ENCODE peak calls at places on chromosomes 4 and X, in six cellular contexts. L is right lobe of liver, K is IMR-90, V is PC-3, S is lower lobe of right lung, M is vagina. U is an unnamed sample.
A peak's percentile ranks its signal among the peaks of the same experiment; 100 is the strongest.

GRCh38 chrX:134868766-134869495 is 121.9 kb upstream of the SMIM10 start:
- DNase-seq in S (no peak), K (peak; percentile 96), V (peak; percentile 84), L (no peak), M (no peak), U (no peak)

GRCh38 chrX:47501226-47502071 is 18.4 kb upstream of the ZNF41 start:
- DNase-seq in S (no peak), M (peak; percentile 44), L (no peak), K (peak; percentile 64), V (peak; percentile 77), U (no peak)

GRCh38 chr4:168384437-168385141 is 66.0 kb upstream of the DDX60 start:
- DNase-seq in K (peak; percentile 28), M (no peak), S (no peak), V (no peak), L (no peak), U (no peak)

GRCh38 chr4:77036206-77036605 is 39.6 kb downstream of the CCNI start:
- DNase-seq in S (no peak), V (no peak), M (no peak), L (no peak), K (peak; percentile 94), U (no peak)

GRCh38 chr4:183173580-183174526 is 74.8 kb downstream of the WWC2 start:
- DNase-seq in K (peak; percentile 29), M (no peak), L (no peak), V (no peak), S (no peak), U (no peak)

GRCh38 chrX:9341305-9342201 is 123.3 kb upstream of the TBL1X start:
- DNase-seq in K (peak; percentile 69), M (no peak), V (peak; percentile 59), S (peak; percentile 82), L (peak; percentile 69), U (peak; percentile 79)

GRCh38 chr4:23881674-23882337 is 8.0 kb downstream of the PPARGC1A start:
- DNase-seq in V (no peak), K (no peak), L (no peak), S (no peak), M (no peak), U (no peak)

GRCh38 chr4:61350932-61351331 is 150.8 kb downstream of the ADGRL3 start:
- DNase-seq in L (no peak), S (no peak), V (no peak), M (no peak), K (no peak), U (no peak)

GRCh38 chrX:45767021-45767491 is 566.4 kb upstream of the DIPK2B start:
- DNase-seq in S (no peak), V (peak; percentile 35), K (peak; percentile 43), L (no peak), M (no peak), U (no peak)

GRCh38 chrX:84909151-84909550 is 94.5 kb upstream of the APOOL start:
- DNase-seq in L (no peak), M (no peak), V (no peak), S (no peak), K (no peak), U (no peak)

GRCh38 chrX:28127662-28128061 is 146.4 kb upstream of the DCAF8L1 start:
- DNase-seq in K (no peak), V (peak; percentile 16), S (no peak), M (no peak), L (no peak), U (no peak)

GRCh38 chr4:68346461-68346860 is 3.4 kb downstream of the YTHDC1 start:
- DNase-seq in V (peak; percentile 95), S (no peak), K (no peak), L (no peak), M (no peak), U (no peak)
- H3K4me1 ChIP-seq in V (peaks cover 41% of the 10 kb centered on the region), S (peaks cover 69% of the 10 kb centered on the region), K (peaks cover 5% of the 10 kb centered on the region), L (peaks cover 57% of the 10 kb centered on the region), M (peaks cover 79% of the 10 kb centered on the region), U (peaks cover 64% of the 10 kb centered on the region)

GRCh38 chrX:40297949-40298539 is 200.3 kb upstream of the BCOR start:
- DNase-seq in L (no peak), M (no peak), V (no peak), S (no peak), K (no peak), U (no peak)

GRCh38 chrX:40300286-40300890 is 202.6 kb upstream of the BCOR start:
- DNase-seq in L (no peak), K (no peak), S (no peak), M (no peak), V (no peak), U (no peak)

GRCh38 chrX:40299502-40300118 is 201.9 kb upstream of the BCOR start:
- DNase-seq in L (no peak), S (no peak), M (no peak), K (no peak), V (no peak), U (no peak)

GRCh38 chrX:40298569-40298968 is 200.8 kb upstream of the BCOR start:
- DNase-seq in M (no peak), K (no peak), V (no peak), S (no peak), L (no peak), U (no peak)

GRCh38 chrX:40299028-40299479 is 201.3 kb upstream of the BCOR start:
- DNase-seq in S (no peak), V (no peak), M (no peak), L (no peak), K (no peak), U (no peak)
- TF ChIP-seq CTCF in S (no peak), V (peak; percentile 32), M (no peak), L (no peak), K (peak; percentile 19), U (peak; percentile 6)

DNA sequence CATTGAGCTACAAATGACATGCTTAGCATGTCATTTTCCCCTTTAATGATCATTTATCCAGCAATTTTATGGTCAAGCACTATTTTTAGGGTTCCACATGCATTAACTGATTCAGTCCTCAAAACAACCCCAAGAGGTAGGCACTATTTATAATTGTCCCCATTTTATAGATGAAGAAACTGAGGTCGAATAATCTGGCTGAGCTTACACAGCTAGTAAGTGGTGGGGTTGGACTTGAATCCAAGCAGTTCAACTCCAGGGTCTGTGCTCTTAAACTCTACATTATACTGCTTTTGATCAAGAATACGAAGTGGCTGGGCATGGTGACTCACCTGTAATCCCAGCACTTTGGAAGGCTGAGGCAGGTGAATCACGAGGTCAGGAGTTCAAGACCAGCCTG is 3.2 kb upstream of the CHRNA9 start:
- DNase-seq in M (no peak), L (no peak), K (no peak), S (no peak), V (no peak), U (no peak)
- H3K4me1 ChIP-seq in M (peaks cover 6% of the 10 kb centered on the region), L (peaks cover 8% of the 10 kb centered on the region), K (peaks cover 11% of the 10 kb centered on the region), S (no peaks in the 10 kb centered on the region), V (peaks cover 28% of the 10 kb centered on the region), U (no peaks in the 10 kb centered on the region)

GRCh38 chr4:154349829-154350228 is 141.8 kb downstream of the DCHS2 start:
- DNase-seq in V (peak; percentile 35), K (no peak), S (no peak), L (no peak), M (no peak), U (no peak)
- TF ChIP-seq CTCF in V (peak; percentile 54), K (peak; percentile 4), S (peak; percentile 11), L (peak; percentile 26), M (no peak), U (peak; percentile 26)